ENCODE peak calls at places on chromosomes 13 and 19, in seven cellular contexts. I is left lung; E is breast epithelium; U is CD8-positive, alpha-beta memory T cell; Y is heart right ventricle; O is A673; G is HCT116. H is an unnamed sample. For H3K9me3, the result is how much of the 10 kb centered on the place peaks cover.

GRCh38 chr13:44667950-44668349 is 91.8 kb upstream of the TSC22D1 start:
- DNase-seq in I (no peak), E (no peak), U (no peak), Y (no peak), O (no peak), G (no peak), H (no peak)

GRCh38 chr13:45615501-45616101 is at the start of gene ERICH6B:
- DNase-seq in I (peak), E (no peak), U (no peak), Y (no peak), O (no peak), G (no peak), H (no peak)

GRCh38 chr19:7328647-7329046 is 20.1 kb upstream of the ARHGEF18 start:
- DNase-seq in I (no peak), E (no peak), U (no peak), Y (no peak), O (no peak), G (no peak), H (no peak)

GRCh38 chr13:101530293-101530692 is 77.8 kb downstream of the ITGBL1 start:
- DNase-seq in I (no peak), E (no peak), U (no peak), Y (no peak), O (no peak), G (no peak), H (no peak)

GRCh38 chr13:21117104-21117809 is 55.9 kb upstream of the LATS2 start:
- DNase-seq in I (no peak), E (no peak), U (no peak), Y (no peak), O (no peak), G (no peak), H (no peak)

GRCh38 chr13:112690242-112690943 is 555 bp downstream of the ATP11A start:
- DNase-seq in I (peak), E (no peak), U (peak), Y (peak), O (no peak), G (no peak), H (no peak)

GRCh38 chr13:90717451-90717936 is 630.0 kb upstream of the MIR17HG start:
- DNase-seq in I (no peak), E (no peak), U (no peak), Y (no peak), O (peak), G (peak), H (no peak)

GRCh38 chr13:24910502-24911134 is 146.6 kb downstream of the RNF17 start:
- DNase-seq in I (no peak), E (no peak), U (no peak), Y (no peak), O (no peak), G (no peak), H (no peak)

GRCh38 chr19:29672933-29673336 is 7.7 kb downstream of the PLEKHF1 start:
- DNase-seq in I (peak), E (peak), U (peak), Y (no peak), O (no peak), G (no peak), H (no peak)

GRCh38 chr13:51518847-51519246 is 65.4 kb upstream of the WDFY2 start:
- DNase-seq in I (no peak), E (no peak), U (no peak), Y (no peak), O (peak), G (no peak), H (no peak)

GRCh38 chr19:49142866-49143335 is 12.3 kb downstream of the HRC start:
- DNase-seq in I (peak), E (peak), U (peak), Y (peak), O (peak), G (no peak), H (no peak)

GRCh38 chr13:58876473-58876872 is 1244.9 kb downstream of the PCDH17 start:
- DNase-seq in I (no peak), E (no peak), U (no peak), Y (no peak), O (peak), G (no peak), H (no peak)

GRCh38 chr19:9014809-9015208 is 4.6 kb upstream of the MUC16 start:
- DNase-seq in I (no peak), E (no peak), U (no peak), Y (no peak), O (no peak), G (no peak), H (no peak)

GRCh38 chr19:21767065-21767800 is at the start of gene ZNF100:
- DNase-seq in I (peak), E (peak), U (peak), Y (peak), O (peak), G (peak), H (peak)

GRCh38 chr19:43789029-43789428 is 8.3 kb upstream of the KCNN4 start:
- DNase-seq in I (no peak), E (no peak), U (no peak), Y (no peak), O (no peak), G (no peak), H (no peak)

GRCh38 chr13:27524981-27525975 is 74.9 kb upstream of the MTIF3 start:
- DNase-seq in I (no peak), E (no peak), U (no peak), Y (no peak), O (no peak), G (no peak), H (no peak)

GRCh38 chr19:27974082-27974513 is 1238.9 kb downstream of the UQCRFS1 start:
- DNase-seq in I (no peak), E (no peak), U (no peak), Y (no peak), O (peak), G (no peak), H (no peak)

GRCh38 chr13:79775830-79776229 is 294.9 kb downstream of the NDFIP2 start:
- DNase-seq in I (no peak), E (no peak), U (no peak), Y (peak), O (peak), G (peak), H (peak)

GRCh38 chr13:48493076-48493765 is 39.7 kb downstream of the RCBTB2 start:
- DNase-seq in I (no peak), E (no peak), U (peak), Y (no peak), O (no peak), G (no peak), H (no peak)

GRCh38 chr13:110885966-110886365 is 28.9 kb downstream of the ANKRD10 start:
- DNase-seq in I (no peak), E (no peak), U (no peak), Y (no peak), O (no peak), G (no peak), H (no peak)

GRCh38 chr13:47334173-47334572 is 437.3 kb upstream of the HTR2A start:
- DNase-seq in I (no peak), E (no peak), U (no peak), Y (no peak), O (no peak), G (no peak), H (no peak)

GRCh38 chr19:6103217-6103644 is 7.1 kb downstream of the RFX2 start:
- DNase-seq in I (no peak), E (peak), U (no peak), Y (peak), O (no peak), G (no peak), H (no peak)

GRCh38 chr19:18895038-18895827 is 725 bp downstream of the CERS1 start:
- DNase-seq in I (no peak), E (no peak), U (no peak), Y (no peak), O (no peak), G (peak), H (no peak)

GRCh38 chr19:657611-658010 is 5.4 kb downstream of the RNF126 start:
- DNase-seq in I (no peak), E (no peak), U (no peak), Y (no peak), O (no peak), G (no peak), H (no peak)

GRCh38 chr13:42140494-42140893 is 92.0 kb downstream of the DGKH start:
- DNase-seq in I (no peak), E (no peak), U (no peak), Y (no peak), O (no peak), G (no peak), H (no peak)

GRCh38 chr13:67619987-67620386 is 389.9 kb upstream of the PCDH9 start:
- DNase-seq in I (no peak), E (no peak), U (no peak), Y (no peak), O (peak), G (no peak), H (no peak)

GRCh38 chr19:7920520-7921301 is 573 bp downstream of the SNAPC2 start:
- DNase-seq in I (peak), E (peak), U (peak), Y (peak), O (peak), G (peak), H (peak)

GRCh38 chr19:49881672-49882394 is 4.3 kb downstream of the TBC1D17 start:
- DNase-seq in I (peak), E (no peak), U (no peak), Y (no peak), O (no peak), G (no peak), H (no peak)

GRCh38 chr13:32150794-32151193 is 119.2 kb downstream of the FRY start:
- DNase-seq in I (peak), E (no peak), U (no peak), Y (peak), O (no peak), G (no peak), H (no peak)

GRCh38 chr13:111567637-111568036 is 247.2 kb downstream of the TEX29 start:
- DNase-seq in I (no peak), E (no peak), U (no peak), Y (no peak), O (no peak), G (no peak), H (no peak)

GRCh38 chr13:63041640-63042414 is 1626.2 kb upstream of the PCDH20 start:
- DNase-seq in I (no peak), E (no peak), U (no peak), Y (no peak), O (no peak), G (no peak), H (no peak)

GRCh38 chr19:18491995-18492953 is 29.6 kb downstream of the ELL start:
- DNase-seq in I (no peak), E (no peak), U (no peak), Y (no peak), O (no peak), G (no peak), H (no peak)

GRCh38 chr13:31204592-31204991 is 4.8 kb downstream of the B3GLCT start:
- DNase-seq in I (no peak), E (no peak), U (no peak), Y (no peak), O (peak), G (peak), H (no peak)

GRCh38 chr19:2495130-2495641 is 19.3 kb downstream of the GADD45B start:
- DNase-seq in I (peak), E (peak), U (no peak), Y (peak), O (no peak), G (no peak), H (no peak)

DNA sequence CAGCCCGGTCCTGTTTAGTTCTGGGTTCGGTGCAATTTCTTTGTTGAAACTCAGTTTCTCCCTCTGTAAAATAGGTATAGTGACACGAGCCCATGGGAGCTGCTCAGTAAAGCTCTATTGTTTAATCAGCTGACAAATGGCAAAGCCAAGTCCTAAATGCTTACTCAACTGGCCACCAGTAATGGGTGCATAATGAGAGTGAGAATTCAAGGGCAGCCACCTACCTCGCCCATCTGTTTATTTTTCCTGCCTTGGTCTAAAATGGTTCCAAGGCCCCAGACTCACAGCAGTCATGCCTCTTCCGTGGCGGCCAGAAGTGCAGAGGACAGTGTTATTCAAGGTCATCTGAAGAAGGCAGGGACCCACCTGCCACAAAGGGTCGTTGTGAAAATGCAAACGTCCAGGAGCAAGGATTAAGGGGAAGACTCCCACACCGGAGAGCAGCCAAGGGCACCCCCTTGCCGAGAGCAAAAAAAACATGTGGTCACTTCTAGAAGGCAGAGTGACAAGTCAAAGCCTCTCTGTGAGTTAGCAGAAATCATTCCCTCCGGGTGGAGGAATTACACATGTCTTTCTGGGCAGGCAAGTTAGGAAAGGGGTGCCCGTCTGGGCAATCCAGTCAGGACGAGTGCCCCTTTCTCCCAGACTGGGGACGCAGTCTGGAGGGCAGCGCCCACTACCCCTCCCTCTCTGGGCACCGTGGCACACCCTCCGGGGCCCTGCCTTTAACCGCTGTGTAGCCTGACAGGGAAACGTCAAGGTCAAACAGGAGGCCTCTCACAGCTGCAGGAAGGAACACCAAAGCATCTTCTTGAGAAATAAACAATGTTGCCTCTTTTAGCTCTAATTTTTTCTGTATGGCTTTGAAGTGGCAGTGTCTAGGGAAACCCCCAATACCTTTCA is 186.2 kb downstream of the FOXO1 start:
- DNase-seq in I (no peak), E (no peak), U (peak), Y (no peak), O (no peak), G (no peak), H (no peak)
- H3K9me3 ChIP-seq in I (under half), E (under half), U (under half), Y (under half), O (under half), G (under half), H (under half)

GRCh38 chr13:52615817-52616216 is 26.4 kb upstream of the HNRNPA1L2 start:
- DNase-seq in I (no peak), E (no peak), U (no peak), Y (no peak), O (peak), G (no peak), H (no peak)
- H3K9me3 ChIP-seq in I (under half), E (under half), U (under half), Y (under half), O (under half), G (under half), H (under half)

GRCh38 chr13:29171244-29171643 is 351.1 kb downstream of the MTUS2 start:
- DNase-seq in I (no peak), E (no peak), U (no peak), Y (no peak), O (no peak), G (no peak), H (no peak)

GRCh38 chr13:29174093-29174492 is 354.0 kb downstream of the MTUS2 start:
- DNase-seq in I (no peak), E (no peak), U (no peak), Y (no peak), O (no peak), G (no peak), H (no peak)

GRCh38 chr13:29175245-29175873 is 355.2 kb downstream of the MTUS2 start:
- DNase-seq in I (no peak), E (no peak), U (no peak), Y (no peak), O (no peak), G (no peak), H (no peak)

GRCh38 chr13:29165840-29166239 is 345.7 kb downstream of the MTUS2 start:
- DNase-seq in I (no peak), E (no peak), U (no peak), Y (no peak), O (no peak), G (no peak), H (no peak)

GRCh38 chr13:29170451-29171082 is 350.4 kb downstream of the MTUS2 start:
- DNase-seq in I (no peak), E (no peak), U (no peak), Y (no peak), O (peak), G (no peak), H (no peak)
- H3K9me3 ChIP-seq in I (under half), E (under half), U (under half), Y (under half), O (under half), G (under half), H (under half)

GRCh38 chr19:41937525-41937924 is 9.3 kb upstream of the ERFL start:
- DNase-seq in I (no peak), E (no peak), U (no peak), Y (no peak), O (no peak), G (no peak), H (no peak)

GRCh38 chr19:41934849-41935374 is 6.7 kb upstream of the ERFL start:
- DNase-seq in I (peak), E (peak), U (peak), Y (peak), O (peak), G (peak), H (no peak)

GRCh38 chr19:41936416-41936850 is 8.2 kb upstream of the ERFL start:
- DNase-seq in I (no peak), E (no peak), U (no peak), Y (no peak), O (no peak), G (no peak), H (no peak)

GRCh38 chr19:41936961-41937360 is 8.7 kb upstream of the ERFL start:
- DNase-seq in I (no peak), E (no peak), U (no peak), Y (no peak), O (no peak), G (no peak), H (no peak)

DNA sequence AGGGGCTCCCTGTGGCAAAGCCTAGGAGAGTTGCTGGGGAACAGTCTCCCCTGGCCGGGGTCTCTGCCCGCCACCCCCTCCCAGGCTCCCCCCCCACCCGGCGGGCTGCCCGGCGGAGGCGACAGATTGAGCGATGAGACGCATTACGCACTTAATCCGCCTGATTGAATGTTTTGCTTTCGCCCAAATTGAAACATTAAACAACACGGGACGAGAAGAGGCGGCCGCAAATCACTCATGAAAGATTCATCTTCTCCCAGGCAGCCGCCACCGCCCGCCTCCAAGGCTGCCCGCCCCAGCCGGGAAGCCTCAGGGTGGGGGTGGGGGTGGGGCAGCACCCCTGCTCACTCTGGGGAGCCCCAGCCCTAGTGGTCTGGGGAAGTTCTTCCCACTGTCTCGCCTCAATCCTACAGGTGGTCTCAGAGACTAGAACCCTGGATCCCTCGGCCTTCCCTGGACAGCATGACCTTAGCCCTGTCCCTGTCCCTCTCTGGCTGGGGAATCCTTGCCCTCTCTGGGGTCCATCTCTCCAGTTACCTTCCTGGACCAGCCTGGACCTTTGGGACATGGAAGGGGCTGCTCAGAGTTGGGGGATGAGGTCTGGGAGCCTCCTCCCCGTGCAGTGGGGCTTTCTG is 7.6 kb upstream of the ERFL start:
- DNase-seq in I (no peak), E (no peak), U (no peak), Y (no peak), O (no peak), G (no peak), H (no peak)
- H3K9me3 ChIP-seq in I (under half), E (under half), U (under half), Y (under half), O (under half), G (under half), H (under half)

GRCh38 chr19:57637379-57637778 is 4.4 kb downstream of the ZNF211 start:
- DNase-seq in I (no peak), E (no peak), U (peak), Y (no peak), O (no peak), G (no peak), H (no peak)

GRCh38 chr19:57643734-57644133 is 10.8 kb downstream of the ZNF211 start:
- DNase-seq in I (no peak), E (no peak), U (no peak), Y (no peak), O (no peak), G (no peak), H (no peak)

GRCh38 chr19:57642396-57643046 is 9.6 kb downstream of the ZNF211 start:
- DNase-seq in I (no peak), E (no peak), U (no peak), Y (no peak), O (no peak), G (no peak), H (no peak)

GRCh38 chr19:57641715-57642234 is 8.8 kb downstream of the ZNF211 start:
- DNase-seq in I (no peak), E (no peak), U (no peak), Y (no peak), O (no peak), G (no peak), H (no peak)
- H3K9me3 ChIP-seq in I (half or more), E (half or more), U (half or more), Y (under half), O (half or more), G (under half), H (under half)

GRCh38 chr19:57078802-57079201 is 41.0 kb upstream of the USP29 start:
- DNase-seq in I (no peak), E (no peak), U (no peak), Y (no peak), O (no peak), G (no peak), H (no peak)
- H3K9me3 ChIP-seq in I (half or more), E (under half), U (under half), Y (under half), O (under half), G (under half), H (under half)